ENCODE peak calls at places on chromosomes 12 and 14, in eight cellular contexts. G, P, V, I, J, N, E and M are unnamed samples. For H3K79me2, the result is how much of the 10 kb centered on the place peaks cover.

GRCh38 chr12:92021665-92022033 is 124.0 kb downstream of the BTG1 start:
- DNase-seq in N (peak), I (no peak), G (no peak), E (no peak), P (no peak), V (peak), J (peak), M (peak)

GRCh38 chr12:8491848-8492530 is 21.3 kb upstream of the CLEC4D start:
- DNase-seq in V (no peak), J (no peak), I (no peak), P (no peak), G (no peak), N (no peak), E (no peak), M (no peak)

GRCh38 chr12:83793616-83794015 is 1106.9 kb downstream of the TMTC2 start:
- DNase-seq in N (no peak), E (no peak), G (peak), P (no peak), V (no peak), I (no peak), J (no peak), M (no peak)

GRCh38 chr12:101616027-101616494 is 21.3 kb downstream of the MYBPC1 start:
- DNase-seq in N (no peak), E (peak), V (no peak), P (peak), I (no peak), J (no peak), G (no peak), M (peak)

GRCh38 chr12:639988-640387 is 23.3 kb downstream of the NINJ2 start:
- DNase-seq in N (no peak), I (no peak), G (no peak), E (no peak), P (no peak), J (no peak), V (no peak), M (no peak)

GRCh38 chr12:78916845-78917480 is 52.4 kb downstream of the SYT1 start:
- DNase-seq in G (peak), I (peak), N (no peak), V (peak), E (no peak), P (no peak), J (no peak), M (peak)

GRCh38 chr14:28671425-28671824 is 95.2 kb upstream of the FOXG1 start:
- DNase-seq in P (no peak), V (no peak), N (no peak), I (no peak), G (no peak), E (no peak), J (no peak), M (peak)

GRCh38 chr14:102579696-102580551 is 12.5 kb upstream of the RCOR1 start:
- DNase-seq in I (no peak), E (no peak), J (no peak), V (no peak), N (peak), P (peak), G (peak), M (peak)

GRCh38 chr12:85466906-85467305 is 186.9 kb downstream of the ALX1 start:
- DNase-seq in E (no peak), V (no peak), I (no peak), P (no peak), J (no peak), G (peak), N (no peak), M (peak)

GRCh38 chr14:30874999-30875787 is 834 bp downstream of the COCH start:
- DNase-seq in G (peak), E (peak), I (no peak), P (peak), J (peak), N (no peak), V (peak), M (no peak)

GRCh38 chr12:7959278-7960063 is 23.5 kb upstream of the SLC2A3 start:
- DNase-seq in I (no peak), N (no peak), G (peak), E (peak), P (peak), J (peak), V (peak), M (peak)

GRCh38 chr14:96167224-96168148 is 37.2 kb upstream of the BDKRB2 start:
- DNase-seq in P (peak), I (no peak), J (no peak), G (peak), V (no peak), N (no peak), E (no peak), M (peak)

GRCh38 chr12:64660237-64661018 is 50.1 kb downstream of the RASSF3 start:
- DNase-seq in E (no peak), V (no peak), J (no peak), N (no peak), P (no peak), I (no peak), G (no peak), M (no peak)
- H3K79me2 ChIP-seq in E (half or more), V (half or more), J (under half), N (half or more), P (under half), I (half or more), G (under half), M (under half)

GRCh38 chr12:107127482-107128185 is 34.3 kb upstream of the CRY1 start:
- DNase-seq in G (no peak), P (no peak), V (peak), J (peak), E (no peak), I (no peak), N (no peak), M (no peak)

GRCh38 chr12:107133462-107133861 is 40.1 kb upstream of the CRY1 start:
- DNase-seq in V (no peak), E (no peak), G (no peak), N (no peak), P (no peak), J (no peak), I (no peak), M (peak)

GRCh38 chr12:107129315-107129930 is 36.1 kb upstream of the CRY1 start:
- DNase-seq in J (no peak), I (no peak), G (no peak), P (peak), E (no peak), N (no peak), V (no peak), M (no peak)

GRCh38 chr12:107131832-107132616 is 38.7 kb upstream of the CRY1 start:
- DNase-seq in N (peak), E (peak), V (peak), P (peak), I (peak), G (peak), J (peak), M (peak)

DNA sequence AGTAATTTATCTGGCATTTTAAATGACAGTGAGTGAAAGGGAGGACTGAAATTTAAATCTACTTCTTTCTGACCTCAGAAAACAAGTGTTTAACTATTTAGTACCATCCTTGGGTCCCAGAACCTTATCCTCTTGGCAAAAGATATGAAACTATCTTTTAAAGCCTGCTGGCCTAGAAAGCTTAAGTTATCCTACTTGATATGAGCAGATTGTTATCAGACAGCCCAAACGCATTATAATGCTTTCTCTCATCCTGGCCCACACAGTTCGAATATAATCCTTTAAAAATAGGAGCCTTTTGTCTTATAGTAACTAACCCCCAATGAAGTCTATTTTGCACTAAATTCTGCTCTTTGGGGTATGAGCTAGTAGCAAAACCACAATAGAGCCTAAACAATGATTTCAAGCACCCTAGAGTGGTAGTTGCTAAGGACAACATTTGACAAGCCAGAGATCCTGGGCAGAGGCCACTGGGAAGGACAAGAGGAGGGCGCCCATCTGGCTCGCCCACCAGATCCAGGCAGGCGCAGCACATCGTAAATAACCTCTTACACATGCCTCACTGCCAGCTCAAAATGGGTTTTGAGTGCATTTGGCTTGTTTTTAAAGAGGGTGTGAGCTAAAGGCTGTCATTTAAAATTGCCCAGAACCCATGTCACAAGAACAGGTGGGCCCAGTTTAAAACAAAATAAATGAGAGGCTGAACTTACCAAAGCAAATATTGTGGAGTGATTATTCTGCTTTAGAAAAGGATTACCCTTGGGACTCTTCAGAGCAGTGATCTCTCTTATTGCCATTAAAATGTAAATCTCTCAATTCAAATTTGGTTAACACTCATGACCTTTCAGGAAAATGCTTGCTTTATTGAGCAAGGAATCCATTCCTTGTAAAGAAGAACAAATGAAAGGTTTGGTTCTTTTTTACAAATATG is 37.7 kb upstream of the CRY1 start:
- DNase-seq in J (no peak), G (no peak), P (peak), N (peak), E (no peak), V (no peak), I (no peak), M (no peak)
- TF ChIP-seq EZH2phosphoT487 in J (no peak), G (no peak), P (no peak), N (no peak), E (no peak), V (no peak), I (no peak), M (no peak)

DNA sequence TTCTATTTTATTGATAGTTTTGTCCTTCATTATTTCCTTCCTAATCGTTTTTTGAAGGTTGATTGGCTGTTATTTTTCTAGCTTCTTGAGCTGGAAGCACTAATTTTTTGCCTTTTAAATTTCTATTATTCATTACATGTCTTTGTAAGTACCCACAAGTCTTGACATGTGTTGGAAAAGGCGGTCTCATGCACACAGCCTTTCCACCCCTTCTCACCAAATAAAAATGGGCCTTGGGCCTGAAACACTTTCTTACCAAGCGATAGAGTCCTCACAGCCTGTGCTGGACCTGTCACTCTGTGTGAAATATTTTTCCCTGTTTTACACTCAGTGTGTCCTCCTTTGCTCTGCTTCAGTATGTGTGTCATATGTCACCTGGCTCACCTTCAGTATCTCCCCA is 9.9 kb downstream of the ETNK1 start:
- DNase-seq in J (no peak), N (no peak), I (no peak), P (no peak), G (no peak), V (no peak), E (no peak), M (no peak)
- H3K79me2 ChIP-seq in J (half or more), N (half or more), I (half or more), P (half or more), G (half or more), V (half or more), E (half or more), M (half or more)

GRCh38 chr12:57452937-57453509 is 2.1 kb upstream of the INHBE start:
- DNase-seq in V (peak), E (peak), G (peak), P (peak), J (peak), N (peak), I (no peak), M (peak)
- TF ChIP-seq EZH2phosphoT487 in V (no peak), E (no peak), G (no peak), P (no peak), J (no peak), N (no peak), I (no peak), M (no peak)

GRCh38 chr14:74558655-74559054 is 53.4 kb downstream of the LTBP2 start:
- DNase-seq in G (peak), J (no peak), N (no peak), V (no peak), I (no peak), E (no peak), P (no peak), M (no peak)
- H3K79me2 ChIP-seq in G (half or more), J (under half), N (half or more), V (under half), I (under half), E (under half), P (under half), M (under half)

GRCh38 chr12:117069926-117070900 is 29.0 kb downstream of the TESC start:
- DNase-seq in P (no peak), G (no peak), I (no peak), J (peak), V (no peak), E (no peak), N (no peak), M (no peak)
- TF ChIP-seq EZH2phosphoT487 in P (no peak), G (no peak), I (no peak), J (no peak), V (no peak), E (no peak), N (no peak), M (no peak)

DNA sequence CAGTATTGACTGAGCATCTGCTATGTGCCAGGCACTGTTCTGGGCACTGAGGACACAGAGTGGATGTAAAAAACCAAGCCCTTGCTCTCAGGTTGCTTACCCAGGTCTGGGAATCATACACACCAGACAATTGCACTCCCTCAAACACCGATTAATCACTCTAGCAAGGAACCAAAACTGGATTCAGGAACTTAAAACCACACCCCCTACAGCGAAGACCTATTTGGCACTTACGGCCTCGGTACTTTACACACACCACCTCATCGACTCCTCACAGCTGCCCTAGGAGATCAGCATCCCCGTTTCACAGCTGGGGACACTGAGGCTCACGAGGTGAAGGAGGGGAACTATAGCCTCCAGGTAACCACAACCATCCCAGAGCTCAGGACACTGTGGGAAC is 1.6 kb downstream of the GLTP start:
- DNase-seq in G (peak), I (no peak), V (no peak), E (no peak), P (no peak), J (no peak), N (no peak), M (no peak)
- H3K79me2 ChIP-seq in G (half or more), I (under half), V (half or more), E (under half), P (under half), J (under half), N (half or more), M (half or more)